ENCODE peak calls at places on chromosomes 1 and 21, in five cellular contexts. B is tibial nerve, E is foreskin fibroblast, C is HCT116, L is tibial artery. N is an unnamed sample.

GRCh38 chr1:5481889-5482288 is 510.3 kb downstream of the NPHP4 start:
- DNase-seq in B (no peak), E (no peak), C (peak; percentile 28), L (no peak), N (peak; percentile 4)

GRCh38 chr1:2493691-2494322 is 17.7 kb downstream of the PLCH2 start:
- DNase-seq in B (no peak), E (no peak), C (no peak), L (no peak), N (no peak)

GRCh38 chr1:96361961-96362360 is 359.6 kb upstream of the PTBP2 start:
- DNase-seq in B (no peak), E (no peak), C (no peak), L (no peak), N (no peak)

GRCh38 chr1:65412984-65413375 is 7.5 kb upstream of the LEPR start:
- DNase-seq in B (no peak), E (peak; percentile 58), C (no peak), L (no peak), N (no peak)

GRCh38 chr1:42221952-42222606 is 57.5 kb upstream of the GUCA2A start:
- DNase-seq in B (no peak), E (no peak), C (no peak), L (no peak), N (no peak)

GRCh38 chr21:45102391-45102932 is 28.1 kb downstream of the ADARB1 start:
- DNase-seq in B (no peak), E (peak; percentile 56), C (peak; percentile 26), L (no peak), N (peak; percentile 65)

GRCh38 chr21:42068256-42068545 is 2.9 kb upstream of the UMODL1 start:
- DNase-seq in B (no peak), E (no peak), C (no peak), L (no peak), N (no peak)

GRCh38 chr1:83794384-83794783 is 204.5 kb downstream of the TTLL7 start:
- DNase-seq in B (no peak), E (no peak), C (no peak), L (no peak), N (no peak)

GRCh38 chr21:42247716-42248115 is 28.8 kb downstream of the ABCG1 start:
- DNase-seq in B (no peak), E (no peak), C (no peak), L (no peak), N (no peak)

GRCh38 chr1:207327994-207328393 is 6.5 kb downstream of the CD55 start:
- DNase-seq in B (no peak), E (peak; percentile 77), C (no peak), L (no peak), N (no peak)

GRCh38 chr1:203589201-203589600 is 37.4 kb upstream of the ATP2B4 start:
- DNase-seq in B (no peak), E (no peak), C (no peak), L (no peak), N (no peak)

GRCh38 chr1:33634806-33635205 is 162.4 kb downstream of the ZSCAN20 start:
- DNase-seq in B (peak; percentile 15), E (peak; percentile 11), C (peak; percentile 62), L (peak; percentile 29), N (peak; percentile 62)

GRCh38 chr1:154418898-154419619 is 13.9 kb downstream of the IL6R start:
- DNase-seq in B (no peak), E (no peak), C (no peak), L (no peak), N (no peak)

GRCh38 chr1:154416496-154417337 is 11.6 kb downstream of the IL6R start:
- DNase-seq in B (no peak), E (no peak), C (no peak), L (no peak), N (no peak)

GRCh38 chr1:154417338-154417608 is 12.1 kb downstream of the IL6R start:
- DNase-seq in B (no peak), E (no peak), C (no peak), L (no peak), N (no peak)

GRCh38 chr1:154419620-154420020 is 14.5 kb downstream of the IL6R start:
- DNase-seq in B (peak; percentile 90), E (peak; percentile 89), C (no peak), L (peak; percentile 95), N (no peak)

DNA sequence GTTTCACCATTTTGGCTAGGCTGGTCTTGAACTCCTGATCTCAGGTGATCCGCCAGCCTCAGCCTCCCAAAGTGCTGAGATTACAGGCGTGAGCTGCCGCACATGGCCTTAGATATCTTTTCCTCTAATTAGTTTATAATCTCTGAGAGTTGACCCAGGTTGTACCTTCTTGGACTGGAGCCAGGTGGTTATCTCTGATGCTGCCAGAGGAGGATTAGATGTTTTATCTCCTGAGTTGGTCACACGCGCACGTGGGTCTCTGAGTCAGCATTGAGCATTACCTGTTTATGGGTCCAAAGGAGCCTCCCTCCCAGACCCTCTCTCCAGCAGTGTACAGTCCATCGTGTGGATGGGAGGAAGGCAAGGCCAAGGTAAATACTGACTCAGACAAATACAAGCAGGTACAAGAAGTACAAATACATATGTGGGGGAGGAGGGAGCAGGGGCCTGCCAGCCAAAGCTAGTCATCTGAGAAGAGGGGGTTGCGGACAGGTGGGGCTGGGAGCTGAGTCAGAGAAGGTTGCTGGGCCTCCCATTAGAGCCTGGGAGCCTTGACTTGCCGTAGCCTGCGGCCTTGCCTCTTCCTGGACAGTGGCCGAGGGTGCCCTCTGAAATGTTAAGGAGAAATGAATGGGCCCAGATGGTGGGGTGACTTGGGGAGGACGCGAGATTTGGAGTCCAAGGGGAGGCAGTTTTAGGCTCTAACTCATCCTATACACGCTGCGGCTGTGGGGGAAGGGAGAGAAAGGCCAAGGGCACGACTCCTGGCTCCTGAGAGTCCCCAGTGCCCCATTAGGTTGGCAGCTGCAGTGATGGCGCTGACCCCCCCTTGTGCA is 13.1 kb downstream of the IL6R start:
- DNase-seq in B (no peak), E (no peak), C (peak; percentile 95), L (peak; percentile 51), N (no peak)
- H3K4me3 ChIP-seq in B (no peak overlapping the region), E (no peak overlapping the region), C (no peak overlapping the region), L (no peak overlapping the region), N (no peak overlapping the region)

GRCh38 chr1:94924967-94925366 is 1.9 kb downstream of the CNN3 start:
- DNase-seq in B (peak; percentile 31), E (no peak), C (no peak), L (no peak), N (peak; percentile 27)
- H3K4me3 ChIP-seq in B (peak overlapping the region; percentile 75), E (peak overlapping the region; percentile 95), C (peak overlapping the region; percentile 69), L (peak overlapping the region; percentile 86), N (peak overlapping the region; percentile 82)

DNA sequence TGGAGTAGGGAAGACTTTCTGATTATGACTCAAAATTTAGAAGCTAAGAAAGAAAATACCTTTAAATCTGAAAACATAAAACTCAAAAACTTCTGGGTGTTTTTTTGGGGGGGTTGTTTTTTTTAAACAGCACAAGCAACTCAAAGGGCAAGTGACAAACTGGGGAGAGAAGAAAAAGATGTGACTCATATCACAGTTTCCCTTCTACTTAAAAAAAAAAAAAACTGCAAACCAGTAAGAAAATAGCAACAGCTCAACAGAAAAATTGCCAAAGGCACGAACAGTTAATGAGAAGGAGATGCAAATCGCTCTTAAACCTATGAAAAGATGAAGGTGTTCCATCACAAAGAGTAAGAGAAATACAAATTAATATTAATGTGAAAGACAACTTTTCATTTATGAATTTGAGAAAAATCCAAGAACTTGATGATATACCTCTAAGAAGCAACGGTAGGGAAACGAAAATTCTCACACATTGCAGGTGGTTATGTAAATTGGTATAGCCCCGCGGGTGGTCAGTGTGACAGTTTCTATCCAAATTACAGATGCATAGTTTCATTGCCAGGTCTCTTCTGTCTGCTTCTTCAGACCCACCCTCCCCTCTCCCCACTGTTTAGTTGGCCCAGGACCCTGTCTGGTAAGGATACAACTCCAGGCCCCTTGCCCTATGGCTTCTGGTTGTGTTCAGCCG is 9.0 kb downstream of the IFNAR2 start:
- DNase-seq in B (no peak), E (no peak), C (no peak), L (no peak), N (no peak)
- H3K4me3 ChIP-seq in B (no peak overlapping the region), E (no peak overlapping the region), C (no peak overlapping the region), L (no peak overlapping the region), N (no peak overlapping the region)

GRCh38 chr1:39107891-39108290 is 81.7 kb downstream of the NDUFS5 start:
- DNase-seq in B (no peak), E (no peak), C (no peak), L (no peak), N (no peak)

GRCh38 chr1:39105841-39106765 is 80.0 kb downstream of the NDUFS5 start:
- DNase-seq in B (peak; percentile 39), E (no peak), C (no peak), L (peak; percentile 51), N (peak; percentile 65)

GRCh38 chr1:39109653-39110052 is 83.5 kb downstream of the NDUFS5 start:
- DNase-seq in B (no peak), E (no peak), C (no peak), L (no peak), N (no peak)

GRCh38 chr1:39105061-39105840 is 79.1 kb downstream of the NDUFS5 start:
- DNase-seq in B (no peak), E (peak; percentile 63), C (no peak), L (peak; percentile 77), N (peak; percentile 82)

DNA sequence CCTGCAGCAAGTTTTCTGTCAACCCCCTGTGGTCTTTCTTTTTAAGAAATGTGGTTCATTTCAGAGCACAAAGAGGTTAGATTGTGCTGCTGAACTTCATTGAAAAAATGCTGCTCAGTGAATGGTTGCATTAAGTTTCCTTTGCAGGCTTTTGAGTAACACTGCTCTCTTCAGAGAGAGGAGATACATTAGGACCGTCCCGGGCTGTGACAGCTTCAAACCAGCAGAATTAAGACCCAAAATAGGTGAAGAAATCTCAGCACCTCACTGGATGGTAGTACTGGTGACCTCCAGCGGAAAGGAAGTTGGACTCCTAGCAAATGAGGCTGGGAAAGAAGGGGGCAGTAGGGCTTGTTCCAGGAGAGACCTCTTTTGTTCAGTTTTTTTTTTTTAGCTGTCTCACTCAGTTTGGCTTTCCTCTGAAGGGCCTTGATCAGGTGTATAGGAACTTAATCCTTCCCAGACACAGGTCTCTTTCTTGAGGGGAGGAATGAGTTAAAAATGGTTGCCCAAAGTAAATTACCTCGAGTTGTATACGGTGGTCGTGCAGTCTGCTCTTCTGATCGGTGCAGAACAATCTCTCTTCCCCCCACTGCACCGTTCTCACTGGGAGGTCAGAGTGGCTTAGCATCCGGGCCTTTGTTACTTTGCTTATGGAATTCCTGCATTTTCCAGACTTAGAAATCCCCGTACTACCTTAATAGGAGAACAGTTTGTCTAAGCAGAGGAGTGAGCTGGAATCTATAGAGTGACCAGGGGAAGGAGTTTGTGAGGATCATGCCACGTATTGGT is 81.0 kb downstream of the NDUFS5 start:
- DNase-seq in B (no peak), E (no peak), C (no peak), L (no peak), N (peak; percentile 15)
- H3K4me3 ChIP-seq in B (peak overlapping the region; percentile 66), E (peak overlapping the region; percentile 76), C (no peak overlapping the region), L (peak overlapping the region; percentile 72), N (peak overlapping the region; percentile 73)

GRCh38 chr1:78045850-78046778 is at the start of gene GIPC2:
- DNase-seq in B (no peak), E (no peak), C (no peak), L (no peak), N (peak; percentile 31)
- H3K4me3 ChIP-seq in B (peak within 1 kb of the TSS; percentile 65), E (peak within 1 kb of the TSS; percentile 54), C (no peak within 1 kb of the TSS), L (peak within 1 kb of the TSS; percentile 58), N (peak within 1 kb of the TSS; percentile 29)

DNA sequence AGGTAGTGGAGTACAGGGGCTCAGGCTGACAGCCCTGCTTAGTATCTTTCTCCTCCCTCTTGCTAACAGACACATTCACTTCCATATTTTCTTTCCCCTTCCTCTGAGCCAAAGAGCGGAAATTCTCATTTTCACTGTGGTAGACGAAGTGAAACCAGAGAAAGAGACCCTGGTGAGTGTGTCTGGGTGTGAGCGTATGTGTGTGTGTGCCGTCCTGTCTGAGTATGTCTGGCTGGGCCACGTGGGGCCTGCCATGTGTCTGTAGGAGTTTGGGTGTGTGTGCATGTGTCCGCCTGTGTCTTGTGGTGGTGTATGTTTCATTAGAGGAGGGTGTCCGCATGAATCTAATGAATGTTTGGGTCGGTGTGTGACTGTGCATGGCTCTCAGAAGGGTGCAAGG is 1.7 kb downstream of the COL8A2 start:
- DNase-seq in B (no peak), E (no peak), C (no peak), L (peak; percentile 50), N (no peak)
- H3K4me3 ChIP-seq in B (no peak overlapping the region), E (no peak overlapping the region), C (no peak overlapping the region), L (no peak overlapping the region), N (no peak overlapping the region)

GRCh38 chr1:205356424-205357151 is at the start of gene KLHDC8A:
- DNase-seq in B (no peak), E (no peak), C (no peak), L (no peak), N (no peak)
- H3K4me3 ChIP-seq in B (no peak within 1 kb of the TSS), E (no peak within 1 kb of the TSS), C (no peak within 1 kb of the TSS), L (no peak within 1 kb of the TSS), N (no peak within 1 kb of the TSS)

N was measured in cardiac muscle cell.